ENCODE peak calls at places on chromosomes 7 and 10, in five cellular contexts. S is Right ventricle myocardium superior, R is neural progenitor cell, H is brain microvascular endothelial cell, W is epithelial cell of prostate. E is an unnamed sample.

GRCh38 chr7:27146491-27147210 is 923 bp downstream of the HOXA6 start:
- DNase-seq in S (no peak), R (no peak), H (no peak), W (no peak), E (peak; percentile 25)

GRCh38 chr7:77427996-77428603 is 12.0 kb upstream of the GSAP start:
- DNase-seq in S (no peak), R (peak; percentile 28), H (peak; percentile 63), W (no peak), E (peak; percentile 77)

GRCh38 chr7:16420649-16421332 is 547 bp downstream of the CRPPA start:
- DNase-seq in S (peak; percentile 91), R (peak; percentile 89), H (peak; percentile 90), W (peak; percentile 26), E (peak; percentile 65)

GRCh38 chr10:70588852-70589570 is 13.5 kb downstream of the PRF1 start:
- DNase-seq in S (no peak), R (no peak), H (no peak), W (no peak), E (no peak)

GRCh38 chr10:109967739-109968088 is 40.1 kb upstream of the ADD3 start:
- DNase-seq in S (no peak), R (no peak), H (no peak), W (no peak), E (no peak)

GRCh38 chr7:1248077-1248458 is 15.4 kb downstream of the UNCX start:
- DNase-seq in S (no peak), R (peak; percentile 60), H (no peak), W (no peak), E (no peak)

GRCh38 chr7:98970031-98970615 is 91.8 kb downstream of the TRRAP start:
- DNase-seq in S (no peak), R (no peak), H (no peak), W (no peak), E (no peak)

GRCh38 chr10:61447127-61447526 is 6.1 kb downstream of the TMEM26 start:
- DNase-seq in S (no peak), R (no peak), H (no peak), W (no peak), E (no peak)

GRCh38 chr10:129888784-129889616 is 75.1 kb downstream of the EBF3 start:
- DNase-seq in S (peak; percentile 78), R (peak; percentile 80), H (peak; percentile 4), W (no peak), E (no peak)

GRCh38 chr7:134126937-134127848 is at the start of gene LRGUK:
- DNase-seq in S (peak; percentile 89), R (peak; percentile 91), H (peak; percentile 82), W (peak; percentile 6), E (peak; percentile 81)

GRCh38 chr10:124993728-124994451 is 52.0 kb downstream of the ZRANB1 start:
- DNase-seq in S (no peak), R (no peak), H (no peak), W (no peak), E (no peak)